ENCODE peak calls at places on chromosomes 1 and 21, in six cellular contexts. Z is IMR-90, Q is mesenchymal stem cell, N is H9, T is H1, V is trophoblast cell. D is an unnamed sample.

GRCh38 chr1:186055846-186056245 is 319.2 kb downstream of the TPR start:
- DNase-seq in Z (peak), Q (no peak), N (no peak), T (no peak), V (no peak), D (no peak)

GRCh38 chr1:118132000-118132399 is 53.0 kb downstream of the SPAG17 start:
- DNase-seq in Z (no peak), Q (no peak), N (no peak), T (no peak), V (no peak), D (no peak)

GRCh38 chr21:45892156-45892919 is 89.2 kb upstream of the COL6A1 start:
- DNase-seq in Z (no peak), Q (no peak), N (no peak), T (no peak), V (no peak), D (no peak)

GRCh38 chr1:42658880-42659337 is 686 bp downstream of the PPIH start:
- DNase-seq in Z (peak), Q (peak), N (peak), T (no peak), V (peak), D (no peak)

GRCh38 chr21:42835211-42835610 is 44.1 kb downstream of the WDR4 start:
- DNase-seq in Z (no peak), Q (no peak), N (no peak), T (no peak), V (no peak), D (no peak)

GRCh38 chr1:213914351-213914750 is 73.4 kb upstream of the PROX1 start:
- DNase-seq in Z (no peak), Q (no peak), N (no peak), T (no peak), V (no peak), D (no peak)

GRCh38 chr1:191669629-191670028 is 488.6 kb upstream of the RGS18 start:
- DNase-seq in Z (peak), Q (no peak), N (no peak), T (no peak), V (no peak), D (no peak)

GRCh38 chr21:28734522-28735175 is 258.0 kb downstream of the LTN1 start:
- DNase-seq in Z (peak), Q (no peak), N (no peak), T (no peak), V (no peak), D (no peak)

GRCh38 chr1:70499695-70500094 is 88.6 kb downstream of the CTH start:
- DNase-seq in Z (no peak), Q (no peak), N (no peak), T (no peak), V (no peak), D (no peak)

GRCh38 chr1:117673405-117673804 is 67.6 kb downstream of the TENT5C start:
- DNase-seq in Z (peak), Q (peak), N (no peak), T (no peak), V (no peak), D (no peak)

DNA sequence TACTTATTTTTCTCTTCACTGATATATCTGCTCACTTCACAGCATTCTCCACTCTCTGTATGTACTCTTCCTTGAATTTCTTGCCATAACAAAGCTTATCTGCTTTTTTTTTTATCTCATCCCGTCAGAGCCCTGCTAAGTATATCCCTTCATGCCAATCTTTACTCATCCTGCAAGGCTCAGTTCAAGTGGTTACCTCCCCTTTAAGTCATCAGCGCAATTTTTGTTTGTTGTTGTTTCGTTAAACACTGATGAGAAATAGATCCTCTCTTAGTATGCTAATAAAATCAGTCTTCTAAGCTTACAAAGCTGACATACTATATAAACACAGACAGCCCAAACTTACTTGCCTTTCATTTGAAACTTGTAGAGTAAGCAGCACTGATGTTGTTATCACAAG is 17.8 kb downstream of the COL24A1 start:
- DNase-seq in Z (peak), Q (peak), N (no peak), T (no peak), V (no peak), D (no peak)
- H4K91ac ChIP-seq in Z (no peak), Q (no peak), N (no peak), T (no peak), V (no peak), D (no peak)

DNA sequence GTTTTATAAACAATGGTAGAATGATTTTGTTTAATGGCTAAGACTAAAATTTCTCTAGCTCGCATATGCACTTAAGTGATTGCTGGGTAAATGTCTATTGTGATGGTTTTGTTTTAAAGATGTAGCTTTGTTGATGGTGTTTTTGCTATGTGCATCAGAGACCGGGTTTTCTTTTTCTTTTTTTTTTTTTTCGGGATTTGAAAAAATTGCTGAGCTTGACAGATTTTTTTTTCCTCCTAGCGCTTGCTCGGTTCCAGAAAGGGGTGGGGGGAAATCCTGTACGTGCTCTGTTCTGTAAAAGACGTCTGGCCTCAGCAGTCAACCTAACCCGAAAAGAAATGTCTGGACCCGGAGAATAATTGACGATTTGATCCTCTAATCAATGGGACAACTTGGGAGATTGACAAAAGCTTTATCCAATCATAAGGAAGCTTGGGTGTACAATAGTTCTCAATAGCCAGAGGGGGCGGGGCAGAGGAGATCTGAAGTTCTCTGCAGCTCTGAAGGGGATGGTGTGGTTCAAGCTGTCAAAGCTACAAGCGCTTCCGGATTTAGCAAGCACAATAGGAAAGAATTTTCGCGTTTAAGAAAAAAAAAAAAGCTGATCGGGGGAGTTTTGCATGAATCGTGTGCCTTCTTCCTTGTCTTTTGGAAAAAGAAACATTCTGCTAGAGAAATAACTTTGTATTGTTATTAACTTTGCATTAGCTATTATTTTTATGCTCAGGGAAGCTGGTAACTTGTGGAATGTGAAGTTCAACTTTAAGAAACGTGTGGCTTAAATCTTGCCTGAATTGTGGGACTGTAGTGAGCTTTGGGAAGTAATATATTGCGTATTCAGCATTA is 4.5 kb upstream of the NFIA start:
- DNase-seq in Z (peak), Q (peak), N (peak), T (peak), V (peak), D (peak)
- H4K8ac ChIP-seq in Z (peak), Q (no peak), N (no peak), T (no peak), V (no peak), D (no peak)

GRCh38 chr1:229023651-229024295 is 247.1 kb upstream of the RAB4A start:
- DNase-seq in Z (no peak), Q (no peak), N (no peak), T (no peak), V (no peak), D (no peak)

GRCh38 chr1:229027158-229027557 is 243.8 kb upstream of the RAB4A start:
- DNase-seq in Z (no peak), Q (no peak), N (no peak), T (no peak), V (no peak), D (no peak)

GRCh38 chr1:229022595-229023350 is 248.1 kb upstream of the RAB4A start:
- DNase-seq in Z (no peak), Q (no peak), N (no peak), T (no peak), V (no peak), D (no peak)

GRCh38 chr1:229025576-229025975 is 245.3 kb upstream of the RAB4A start:
- DNase-seq in Z (no peak), Q (no peak), N (no peak), T (no peak), V (no peak), D (no peak)

DNA sequence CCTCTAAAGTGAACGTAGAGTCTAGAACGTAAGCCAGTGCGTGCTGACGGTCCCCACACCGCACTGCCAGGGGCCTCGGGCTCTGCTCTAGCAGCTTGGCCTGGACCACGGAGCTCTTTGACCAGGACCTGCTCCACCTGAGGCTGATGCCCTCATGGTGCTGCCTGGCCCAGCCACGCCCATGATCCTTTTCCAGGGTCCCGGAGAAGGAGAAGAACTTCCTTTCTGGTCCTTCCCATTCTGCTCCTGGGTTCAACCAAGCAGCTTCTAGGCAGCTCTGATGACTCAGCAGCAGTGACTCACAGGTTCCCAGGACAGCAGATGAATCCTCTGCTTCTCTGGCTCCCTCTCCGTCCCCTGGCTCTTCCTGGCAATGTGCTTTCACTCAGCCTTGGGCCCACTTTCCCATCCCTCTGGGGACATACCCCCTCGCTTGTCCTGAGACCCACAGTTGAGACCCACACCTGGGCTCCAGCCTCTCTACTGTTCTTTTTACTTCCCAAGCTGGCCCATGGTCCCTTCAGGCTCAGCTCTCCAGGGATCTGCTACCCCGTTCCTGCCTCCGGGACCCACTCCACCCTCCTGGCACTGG is 246.3 kb upstream of the RAB4A start:
- DNase-seq in Z (peak), Q (peak), N (no peak), T (no peak), V (peak), D (no peak)
- H3K18ac ChIP-seq in Z (no peak), Q (peak), N (no peak), T (peak), V (peak), D (peak)

DNA sequence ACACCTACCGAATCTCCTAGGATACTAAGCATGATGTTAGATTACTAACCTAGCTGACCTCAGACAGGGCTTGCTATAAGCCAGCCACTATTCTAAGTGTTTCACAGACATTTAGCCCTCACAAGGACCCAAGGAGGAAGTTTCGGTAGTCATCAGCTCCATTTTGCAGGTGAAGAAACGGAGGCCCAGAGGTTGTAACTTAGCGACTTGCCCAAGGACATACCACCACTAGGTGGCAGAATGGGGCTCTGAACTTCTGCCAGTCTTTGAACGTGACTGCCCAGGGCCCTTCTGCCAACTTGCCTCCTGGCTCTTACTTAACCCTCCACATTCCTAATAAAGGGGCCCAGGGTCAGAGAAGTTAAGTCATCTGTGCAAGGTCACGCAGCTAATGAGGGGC is 283.5 kb downstream of the C1orf94 start:
- DNase-seq in Z (no peak), Q (no peak), N (peak), T (peak), V (peak), D (peak)
- H4K91ac ChIP-seq in Z (no peak), Q (no peak), N (no peak), T (no peak), V (no peak), D (no peak)

GRCh38 chr1:205749094-205749825 is 722 bp downstream of the NUCKS1 start:
- DNase-seq in Z (peak), Q (peak), N (peak), T (peak), V (peak), D (peak)
- H4K8ac ChIP-seq in Z (peak), Q (peak), N (no peak), T (peak), V (peak), D (no peak)

D was measured in neuronal stem cell.